ENCODE peak calls at places on chromosomes 13 and 19, in five cellular contexts. One of them, this sample, is unnamed.

GRCh38 chr13:44470623-44471562 is 97.3 kb downstream of the SERP2 start:
- DNase-seq in sigmoid colon: no peak
- DNase-seq in neural progenitor cell: peak; percentile 35
- DNase-seq in Caco-2: peak; percentile 39
- DNase-seq in prostate gland: no peak
- DNase-seq in this sample: no peak

GRCh38 chr13:48159436-48160225 is 64.7 kb upstream of the MED4 start:
- DNase-seq in sigmoid colon: no peak
- DNase-seq in neural progenitor cell: no peak
- DNase-seq in Caco-2: no peak
- DNase-seq in prostate gland: no peak
- DNase-seq in this sample: no peak

GRCh38 chr19:45860359-45861259 is 2.3 kb downstream of the SYMPK start:
- DNase-seq in sigmoid colon: no peak
- DNase-seq in neural progenitor cell: no peak
- DNase-seq in Caco-2: no peak
- DNase-seq in prostate gland: no peak
- DNase-seq in this sample: no peak

GRCh38 chr19:23887642-23888041 is 27.0 kb upstream of the ZNF726 start:
- DNase-seq in sigmoid colon: no peak
- DNase-seq in neural progenitor cell: no peak
- DNase-seq in Caco-2: no peak
- DNase-seq in prostate gland: no peak
- DNase-seq in this sample: no peak

GRCh38 chr13:75217949-75218348 is 264.0 kb downstream of the TBC1D4 start:
- DNase-seq in sigmoid colon: no peak
- DNase-seq in neural progenitor cell: peak; percentile 35
- DNase-seq in Caco-2: peak; percentile 19
- DNase-seq in prostate gland: no peak
- DNase-seq in this sample: no peak

GRCh38 chr19:43465468-43466120 is at the start of gene LYPD3:
- DNase-seq in sigmoid colon: no peak
- DNase-seq in neural progenitor cell: peak; percentile 19
- DNase-seq in Caco-2: no peak
- DNase-seq in prostate gland: peak; percentile 46
- DNase-seq in this sample: no peak

GRCh38 chr13:112859817-112860190 is 109.2 kb upstream of the MCF2L start:
- DNase-seq in sigmoid colon: no peak
- DNase-seq in neural progenitor cell: no peak
- DNase-seq in Caco-2: no peak
- DNase-seq in prostate gland: no peak
- DNase-seq in this sample: no peak

GRCh38 chr19:2888739-2889224 is 11.9 kb upstream of the ZNF57 start:
- DNase-seq in sigmoid colon: no peak
- DNase-seq in neural progenitor cell: no peak
- DNase-seq in Caco-2: peak; percentile 90
- DNase-seq in prostate gland: no peak
- DNase-seq in this sample: peak; percentile 66

GRCh38 chr19:2663920-2664571 is 38.4 kb downstream of the GNG7 start:
- DNase-seq in sigmoid colon: no peak
- DNase-seq in neural progenitor cell: no peak
- DNase-seq in Caco-2: no peak
- DNase-seq in prostate gland: no peak
- DNase-seq in this sample: no peak

GRCh38 chr13:35733832-35734231 is 257.3 kb upstream of the MAB21L1 start:
- DNase-seq in sigmoid colon: no peak
- DNase-seq in neural progenitor cell: no peak
- DNase-seq in Caco-2: no peak
- DNase-seq in prostate gland: no peak
- DNase-seq in this sample: no peak

GRCh38 chr19:51607077-51607476 is 23.1 kb downstream of the SIGLEC5 start:
- DNase-seq in sigmoid colon: no peak
- DNase-seq in neural progenitor cell: no peak
- DNase-seq in Caco-2: no peak
- DNase-seq in prostate gland: no peak
- DNase-seq in this sample: no peak

GRCh38 chr13:86653009-86653408 is 853.8 kb upstream of the SLITRK6 start:
- DNase-seq in sigmoid colon: no peak
- DNase-seq in neural progenitor cell: no peak
- DNase-seq in Caco-2: no peak
- DNase-seq in prostate gland: no peak
- DNase-seq in this sample: no peak
- H3K9me3 ChIP-seq in sigmoid colon: no peaks in the 10 kb centered on the region
- H3K9me3 ChIP-seq in neural progenitor cell: no peaks in the 10 kb centered on the region
- H3K9me3 ChIP-seq in Caco-2: no peaks in the 10 kb centered on the region
- H3K9me3 ChIP-seq in prostate gland: no peaks in the 10 kb centered on the region
- H3K9me3 ChIP-seq in this sample: no peaks in the 10 kb centered on the region

GRCh38 chr13:99958402-99959126 is 13.0 kb downstream of the ZIC5 start:
- DNase-seq in sigmoid colon: no peak
- DNase-seq in neural progenitor cell: peak; percentile 89
- DNase-seq in Caco-2: no peak
- DNase-seq in prostate gland: no peak
- DNase-seq in this sample: no peak

GRCh38 chr13:99953138-99953755 is 18.3 kb downstream of the ZIC5 start:
- DNase-seq in sigmoid colon: no peak
- DNase-seq in neural progenitor cell: no peak
- DNase-seq in Caco-2: no peak
- DNase-seq in prostate gland: no peak
- DNase-seq in this sample: no peak

GRCh38 chr13:99956473-99957349 is 14.9 kb downstream of the ZIC5 start:
- DNase-seq in sigmoid colon: no peak
- DNase-seq in neural progenitor cell: peak; percentile 77
- DNase-seq in Caco-2: no peak
- DNase-seq in prostate gland: no peak
- DNase-seq in this sample: no peak

GRCh38 chr13:99955747-99956472 is 15.7 kb downstream of the ZIC5 start:
- DNase-seq in sigmoid colon: no peak
- DNase-seq in neural progenitor cell: peak; percentile 67
- DNase-seq in Caco-2: no peak
- DNase-seq in prostate gland: no peak
- DNase-seq in this sample: no peak

GRCh38 chr13:99955107-99955746 is 16.3 kb downstream of the ZIC5 start:
- DNase-seq in sigmoid colon: no peak
- DNase-seq in neural progenitor cell: no peak
- DNase-seq in Caco-2: no peak
- DNase-seq in prostate gland: no peak
- DNase-seq in this sample: no peak
- H3K4me3 ChIP-seq in sigmoid colon: no peak overlapping the region
- H3K4me3 ChIP-seq in neural progenitor cell: peak overlapping the region; percentile 56
- H3K4me3 ChIP-seq in Caco-2: no peak overlapping the region
- H3K4me3 ChIP-seq in prostate gland: no peak overlapping the region
- H3K4me3 ChIP-seq in this sample: no peak overlapping the region

GRCh38 chr19:46946611-46947238 is 72.9 kb upstream of the NPAS1 start:
- DNase-seq in sigmoid colon: no peak
- DNase-seq in neural progenitor cell: no peak
- DNase-seq in Caco-2: no peak
- DNase-seq in prostate gland: no peak
- DNase-seq in this sample: no peak
- H3K4me1 ChIP-seq in sigmoid colon: peaks cover 40% of the 10 kb centered on the region
- H3K4me1 ChIP-seq in neural progenitor cell: peaks cover 17% of the 10 kb centered on the region
- H3K4me1 ChIP-seq in Caco-2: peaks cover 47% of the 10 kb centered on the region
- H3K4me1 ChIP-seq in prostate gland: peaks cover 20% of the 10 kb centered on the region
- H3K4me1 ChIP-seq in this sample: peaks cover 70% of the 10 kb centered on the region

GRCh38 chr19:31568724-31569123 is 219.5 kb upstream of the TSHZ3 start:
- DNase-seq in sigmoid colon: no peak
- DNase-seq in neural progenitor cell: no peak
- DNase-seq in Caco-2: no peak
- DNase-seq in prostate gland: no peak
- DNase-seq in this sample: peak; percentile 38

GRCh38 chr19:31578326-31578725 is 229.1 kb upstream of the TSHZ3 start:
- DNase-seq in sigmoid colon: peak; percentile 38
- DNase-seq in neural progenitor cell: no peak
- DNase-seq in Caco-2: no peak
- DNase-seq in prostate gland: no peak
- DNase-seq in this sample: no peak

GRCh38 chr19:31570718-31571117 is 221.5 kb upstream of the TSHZ3 start:
- DNase-seq in sigmoid colon: peak; percentile 25
- DNase-seq in neural progenitor cell: no peak
- DNase-seq in Caco-2: no peak
- DNase-seq in prostate gland: no peak
- DNase-seq in this sample: no peak

GRCh38 chr19:31572671-31573298 is 223.5 kb upstream of the TSHZ3 start:
- DNase-seq in sigmoid colon: peak; percentile 27
- DNase-seq in neural progenitor cell: peak; percentile 23
- DNase-seq in Caco-2: no peak
- DNase-seq in prostate gland: peak; percentile 87
- DNase-seq in this sample: no peak

GRCh38 chr19:31574251-31574973 is 225.2 kb upstream of the TSHZ3 start:
- DNase-seq in sigmoid colon: peak; percentile 24
- DNase-seq in neural progenitor cell: no peak
- DNase-seq in Caco-2: no peak
- DNase-seq in prostate gland: no peak
- DNase-seq in this sample: peak; percentile 15
- H3K9me3 ChIP-seq in sigmoid colon: no peaks in the 10 kb centered on the region
- H3K9me3 ChIP-seq in neural progenitor cell: no peaks in the 10 kb centered on the region
- H3K9me3 ChIP-seq in Caco-2: no peaks in the 10 kb centered on the region
- H3K9me3 ChIP-seq in prostate gland: no peaks in the 10 kb centered on the region
- H3K9me3 ChIP-seq in this sample: no peaks in the 10 kb centered on the region

DNA sequence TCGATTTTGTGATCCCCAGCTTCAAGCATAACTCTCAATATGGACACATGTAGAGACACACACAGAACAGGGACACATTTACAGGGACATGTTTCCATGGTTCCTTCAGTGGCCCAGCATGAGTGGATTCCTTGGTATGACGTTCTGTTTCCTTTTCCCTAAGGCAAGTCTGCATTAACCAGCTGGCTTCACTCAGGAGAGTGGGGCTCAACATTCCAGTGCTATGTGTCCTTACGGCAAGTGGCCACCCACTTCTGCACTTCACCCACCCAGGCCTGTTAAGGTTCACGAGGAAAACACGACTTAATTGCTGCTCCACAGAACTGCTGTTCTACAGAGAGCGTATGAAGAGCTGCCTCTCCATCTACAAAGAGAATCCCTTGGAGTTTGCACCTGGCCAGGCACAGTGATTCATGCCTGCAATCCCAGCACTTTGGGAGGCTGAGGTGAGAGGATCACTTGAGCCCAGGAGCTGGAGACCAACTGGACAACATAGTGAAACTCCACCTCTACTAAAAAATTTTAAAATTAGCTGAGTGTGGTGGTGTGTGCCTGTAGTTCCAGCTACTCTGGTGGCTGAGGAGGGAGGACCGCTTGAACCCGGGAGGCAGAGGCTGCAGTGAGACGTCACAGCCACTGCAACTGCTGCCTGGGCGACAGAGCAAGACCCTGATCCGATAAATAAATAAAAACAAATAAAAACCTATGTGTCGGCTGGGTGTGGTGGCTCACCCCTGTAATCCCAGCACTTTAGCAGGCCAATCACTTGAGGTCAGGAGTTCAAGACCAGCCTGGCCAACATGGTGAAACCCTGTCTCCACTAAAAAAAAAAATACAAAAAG is 32.5 kb downstream of the BRD4 start:
- DNase-seq in sigmoid colon: no peak
- DNase-seq in neural progenitor cell: no peak
- DNase-seq in Caco-2: no peak
- DNase-seq in prostate gland: no peak
- DNase-seq in this sample: no peak
- H3K4me3 ChIP-seq in sigmoid colon: no peak overlapping the region
- H3K4me3 ChIP-seq in neural progenitor cell: no peak overlapping the region
- H3K4me3 ChIP-seq in Caco-2: no peak overlapping the region
- H3K4me3 ChIP-seq in prostate gland: no peak overlapping the region
- H3K4me3 ChIP-seq in this sample: no peak overlapping the region

GRCh38 chr13:107962209-107962608 is 253.1 kb downstream of the LIG4 start:
- DNase-seq in sigmoid colon: no peak
- DNase-seq in neural progenitor cell: no peak
- DNase-seq in Caco-2: peak; percentile 16
- DNase-seq in prostate gland: no peak
- DNase-seq in this sample: no peak
- H3K4me1 ChIP-seq in sigmoid colon: no peaks in the 10 kb centered on the region
- H3K4me1 ChIP-seq in neural progenitor cell: no peaks in the 10 kb centered on the region
- H3K4me1 ChIP-seq in Caco-2: peaks cover 13% of the 10 kb centered on the region
- H3K4me1 ChIP-seq in prostate gland: no peaks in the 10 kb centered on the region
- H3K4me1 ChIP-seq in this sample: no peaks in the 10 kb centered on the region

DNA sequence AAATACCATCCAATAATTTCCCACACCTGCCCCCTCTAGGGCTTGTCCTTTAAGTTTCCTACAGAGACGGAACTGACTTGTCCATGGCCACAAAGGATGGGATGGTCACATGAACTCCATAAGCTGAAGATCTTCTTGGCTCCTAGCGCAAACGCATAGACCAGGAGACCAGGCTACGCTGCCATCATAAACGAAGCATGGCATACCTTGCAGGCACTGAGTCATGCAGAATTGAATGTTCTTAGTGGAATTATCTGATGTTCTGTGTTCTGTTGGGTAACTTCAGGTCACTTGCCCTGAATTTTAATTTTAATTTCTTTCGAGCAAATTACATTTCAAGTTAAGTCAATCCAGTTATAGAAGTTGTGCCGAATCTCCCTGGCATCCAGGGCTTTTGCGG is 96.4 kb upstream of the STARD13 start:
- DNase-seq in sigmoid colon: no peak
- DNase-seq in neural progenitor cell: no peak
- DNase-seq in Caco-2: no peak
- DNase-seq in prostate gland: no peak
- DNase-seq in this sample: no peak
- H3K9me3 ChIP-seq in sigmoid colon: no peaks in the 10 kb centered on the region
- H3K9me3 ChIP-seq in neural progenitor cell: no peaks in the 10 kb centered on the region
- H3K9me3 ChIP-seq in Caco-2: no peaks in the 10 kb centered on the region
- H3K9me3 ChIP-seq in prostate gland: no peaks in the 10 kb centered on the region
- H3K9me3 ChIP-seq in this sample: no peaks in the 10 kb centered on the region

DNA sequence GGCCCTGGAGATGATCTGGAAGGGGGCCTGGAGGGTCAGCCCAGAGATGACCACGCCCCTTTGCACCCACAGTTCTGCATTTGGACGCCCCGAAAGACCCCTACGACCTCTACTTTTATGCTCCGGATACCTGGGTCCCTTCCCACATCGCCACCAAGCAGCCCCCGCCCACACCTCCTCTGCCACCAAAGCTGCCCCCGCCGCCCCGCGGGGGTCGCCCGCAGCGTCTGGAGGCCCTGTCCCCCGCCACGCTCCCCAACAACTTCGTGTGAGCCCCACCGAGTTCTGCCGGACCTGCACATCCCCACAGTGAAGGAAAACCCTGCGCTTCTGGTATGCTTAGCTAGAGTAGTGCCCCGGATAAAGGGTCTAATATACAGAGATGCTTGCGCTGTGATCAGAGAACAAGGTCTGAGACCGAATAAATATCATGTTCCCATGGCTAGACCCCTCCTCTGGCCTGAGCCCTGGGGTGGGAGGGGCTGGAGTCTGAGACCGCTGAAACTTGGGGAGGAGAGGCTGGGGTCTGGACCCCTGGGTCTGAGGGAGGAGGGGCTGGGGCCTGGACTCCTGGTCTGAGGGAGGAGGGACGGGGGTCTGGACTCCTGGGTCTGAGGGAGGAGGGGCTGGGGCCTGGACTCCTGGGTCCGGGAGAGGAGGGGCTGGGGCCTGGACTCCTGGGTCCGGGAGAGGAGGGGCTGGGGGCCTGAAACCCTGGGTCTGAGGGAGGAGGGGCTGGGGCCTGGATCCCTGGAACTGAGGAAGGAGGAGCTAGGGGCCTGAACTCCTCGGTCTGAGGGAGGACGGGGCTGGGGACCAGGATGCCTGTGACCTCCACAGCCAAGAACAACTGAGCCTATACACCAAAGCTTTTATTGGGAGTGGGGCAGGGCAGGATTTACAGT is 3.6 kb downstream of the GFY start:
- DNase-seq in sigmoid colon: no peak
- DNase-seq in neural progenitor cell: peak; percentile 62
- DNase-seq in Caco-2: no peak
- DNase-seq in prostate gland: no peak
- DNase-seq in this sample: no peak
- H3K4me3 ChIP-seq in sigmoid colon: no peak overlapping the region
- H3K4me3 ChIP-seq in neural progenitor cell: peak overlapping the region; percentile 50
- H3K4me3 ChIP-seq in Caco-2: peak overlapping the region; percentile 1
- H3K4me3 ChIP-seq in prostate gland: no peak overlapping the region
- H3K4me3 ChIP-seq in this sample: no peak overlapping the region